ENCODE peak calls at places on chromosomes 7 and 10, in four cellular contexts. Q is endothelial cell of umbilical vein, Z is HCT116, V is suprapubic skin. G is an unnamed sample. For H3K4me1, the result is how much of the 10 kb centered on the place peaks cover.

GRCh38 chr10:23399701-23400144 is 39.2 kb upstream of the OTUD1 start:
- DNase-seq in Z (no peak), V (no peak), Q (no peak), G (peak)

GRCh38 chr7:70634610-70635068 is 497.3 kb upstream of the GALNT17 start:
- DNase-seq in Z (no peak), V (no peak), Q (no peak), G (no peak)

GRCh38 chr10:3231951-3232730 is 59.6 kb upstream of the PITRM1 start:
- DNase-seq in Z (no peak), V (no peak), Q (no peak), G (no peak)

GRCh38 chr7:100867796-100868485 is 754 bp downstream of the TRIP6 start:
- DNase-seq in Z (no peak), V (no peak), Q (no peak), G (no peak)

GRCh38 chr10:6279540-6280267 is 77.0 kb downstream of the PFKFB3 start:
- DNase-seq in V (no peak), Z (peak), Q (peak), G (no peak)

GRCh38 chr7:75649462-75649861 is 89.3 kb downstream of the HIP1 start:
- DNase-seq in V (no peak), Z (no peak), Q (peak), G (no peak)

GRCh38 chr10:69738071-69738470 is 63.6 kb upstream of the COL13A1 start:
- DNase-seq in Z (no peak), Q (no peak), V (no peak), G (no peak)

GRCh38 chr7:96931891-96932290 is 73.5 kb upstream of the DLX6 start:
- DNase-seq in V (no peak), Q (no peak), Z (no peak), G (no peak)

GRCh38 chr7:101172854-101173751 is 7.0 kb downstream of the NAT16 start:
- DNase-seq in Q (peak), V (no peak), Z (no peak), G (peak)

GRCh38 chr10:124701038-124701365 is 43.2 kb downstream of the FAM53B start:
- DNase-seq in V (no peak), Q (no peak), Z (no peak), G (no peak)

GRCh38 chr10:124699471-124700292 is 44.5 kb downstream of the FAM53B start:
- DNase-seq in Z (no peak), Q (no peak), V (no peak), G (no peak)

GRCh38 chr10:124700293-124701037 is 43.7 kb downstream of the FAM53B start:
- DNase-seq in V (no peak), Z (no peak), Q (no peak), G (no peak)

GRCh38 chr10:124701881-124702656 is 42.1 kb downstream of the FAM53B start:
- DNase-seq in V (no peak), Q (peak), Z (no peak), G (peak)

GRCh38 chr10:124701435-124701834 is 42.7 kb downstream of the FAM53B start:
- DNase-seq in V (no peak), Z (no peak), Q (peak), G (peak)
- H3K4me1 ChIP-seq in V (half or more), Z (under half), Q (under half), G (half or more)

GRCh38 chr10:116629340-116629739 is 8.6 kb downstream of the PNLIPRP2 start:
- DNase-seq in Z (no peak), Q (no peak), V (no peak), G (no peak)

GRCh38 chr10:116632831-116633600 is 12.3 kb downstream of the PNLIPRP2 start:
- DNase-seq in V (no peak), Q (no peak), Z (no peak), G (no peak)

GRCh38 chr10:116630020-116630419 is 9.3 kb downstream of the PNLIPRP2 start:
- DNase-seq in V (no peak), Z (no peak), Q (no peak), G (no peak)

GRCh38 chr10:116634126-116634975 is 13.6 kb downstream of the PNLIPRP2 start:
- DNase-seq in Z (peak), Q (no peak), V (no peak), G (no peak)

DNA sequence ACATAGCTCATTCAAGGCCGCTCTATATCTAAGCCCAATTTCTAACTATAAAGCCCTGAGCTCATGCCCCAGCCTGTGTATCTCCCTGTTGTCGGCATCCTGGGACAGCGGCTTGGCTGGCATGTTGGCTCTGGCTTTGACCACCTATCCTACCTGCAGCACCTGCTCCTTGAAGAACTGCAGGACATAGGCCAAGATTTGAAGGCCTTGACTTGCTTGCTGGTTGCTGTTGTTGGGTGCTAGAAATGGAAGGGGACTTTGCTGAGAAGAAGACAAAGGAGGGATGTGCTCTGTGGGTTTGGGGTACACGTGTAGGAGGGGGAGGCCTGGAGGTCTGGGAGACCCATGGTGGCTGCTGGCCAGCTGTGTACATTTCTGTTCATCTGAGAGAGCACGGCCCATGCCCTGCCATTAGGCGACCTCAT is 11.1 kb downstream of the PNLIPRP2 start:
- DNase-seq in V (no peak), Q (no peak), Z (no peak), G (peak)
- TF ChIP-seq POLR2A in V (no peak), Q (no peak), Z (no peak), G (no peak)

GRCh38 chr7:140214075-140214684 is 37.4 kb upstream of the KDM7A start:
- DNase-seq in Z (no peak), Q (no peak), V (no peak), G (peak)
- H3K4me1 ChIP-seq in Z (under half), Q (under half), V (under half), G (under half)

DNA sequence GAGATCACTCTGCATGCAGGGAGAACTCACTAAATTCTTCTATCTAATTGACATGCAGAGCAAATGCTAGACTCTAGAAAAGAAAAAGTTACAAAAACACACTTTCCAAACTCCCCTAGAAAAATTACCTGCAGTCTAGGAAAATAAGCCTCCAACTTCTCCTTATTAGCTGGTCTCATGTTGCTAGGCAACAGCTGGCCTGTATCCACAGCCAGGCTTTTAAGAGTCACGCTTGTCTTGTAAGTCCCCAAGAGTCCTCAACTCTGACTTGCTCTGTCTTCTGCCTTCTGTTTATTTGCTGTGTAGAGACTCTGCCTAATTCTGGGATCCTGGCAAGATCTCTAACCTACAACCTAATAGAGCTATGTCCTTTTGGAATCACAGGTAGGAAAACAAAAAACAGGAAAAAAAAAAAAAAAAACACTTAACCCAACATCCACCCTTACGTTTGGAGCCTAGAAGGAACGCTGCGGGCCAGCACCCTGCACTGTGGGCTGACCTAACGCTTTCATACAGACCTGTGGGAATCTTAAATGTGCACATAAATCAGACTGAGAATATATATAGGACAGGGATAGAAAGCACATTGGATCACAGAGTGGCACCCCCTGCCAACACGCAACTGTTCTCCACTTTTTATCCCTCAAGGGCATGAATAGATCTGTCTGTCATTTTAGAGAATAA is 117.0 kb upstream of the PTPRZ1 start:
- DNase-seq in V (no peak), Z (no peak), Q (no peak), G (no peak)
- TF ChIP-seq POLR2A in V (no peak), Z (no peak), Q (no peak), G (no peak)

GRCh38 chr7:46210467-46210866 is 289.4 kb upstream of the IGFBP3 start:
- DNase-seq in Q (no peak), V (no peak), Z (no peak), G (no peak)
- H3K4me1 ChIP-seq in Q (under half), V (under half), Z (under half), G (under half)

DNA sequence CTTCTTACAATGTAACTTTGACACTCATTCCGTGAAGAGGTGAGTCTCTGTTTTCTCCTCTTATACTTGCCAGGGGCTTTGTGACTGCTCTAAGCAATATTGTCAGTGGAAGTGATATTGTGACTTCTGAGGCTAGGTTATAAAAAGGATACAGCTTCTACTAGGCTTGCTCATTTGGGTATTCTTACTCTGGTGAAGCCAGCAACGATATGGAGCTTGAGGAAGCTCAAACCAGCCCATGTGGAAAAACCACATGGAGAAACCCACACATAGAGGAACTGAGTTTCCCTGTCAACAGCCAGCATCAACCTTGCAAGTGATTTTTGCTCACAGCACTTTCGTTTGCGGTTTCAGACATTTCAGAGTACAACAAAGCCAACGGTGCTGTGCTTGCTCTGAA is 149.6 kb upstream of the SEMA3E start:
- DNase-seq in V (no peak), Z (no peak), Q (no peak), G (no peak)
- TF ChIP-seq POLR2A in V (no peak), Z (no peak), Q (no peak), G (no peak)

DNA sequence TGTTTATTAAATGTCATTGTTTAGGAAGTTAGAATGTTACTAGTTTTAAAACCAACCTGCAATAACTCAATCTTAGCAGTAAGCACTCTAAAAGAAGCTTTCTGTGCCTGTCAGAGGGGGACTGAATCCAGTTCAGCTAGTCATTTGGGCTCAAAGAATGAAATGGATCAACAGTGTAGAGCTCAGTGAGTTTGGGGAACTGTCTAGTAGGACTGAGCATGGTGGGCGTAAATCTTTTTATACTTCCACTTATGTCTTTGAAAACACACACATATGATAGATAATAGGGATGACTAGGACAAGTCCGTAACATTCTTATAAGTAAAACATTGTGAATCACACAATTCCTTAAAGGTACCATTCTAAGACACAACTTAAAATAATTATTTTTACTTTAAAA is 11.5 kb downstream of the GSAP start:
- DNase-seq in Q (no peak), V (no peak), Z (no peak), G (no peak)
- H3K4me1 ChIP-seq in Q (under half), V (under half), Z (under half), G (under half)

DNA sequence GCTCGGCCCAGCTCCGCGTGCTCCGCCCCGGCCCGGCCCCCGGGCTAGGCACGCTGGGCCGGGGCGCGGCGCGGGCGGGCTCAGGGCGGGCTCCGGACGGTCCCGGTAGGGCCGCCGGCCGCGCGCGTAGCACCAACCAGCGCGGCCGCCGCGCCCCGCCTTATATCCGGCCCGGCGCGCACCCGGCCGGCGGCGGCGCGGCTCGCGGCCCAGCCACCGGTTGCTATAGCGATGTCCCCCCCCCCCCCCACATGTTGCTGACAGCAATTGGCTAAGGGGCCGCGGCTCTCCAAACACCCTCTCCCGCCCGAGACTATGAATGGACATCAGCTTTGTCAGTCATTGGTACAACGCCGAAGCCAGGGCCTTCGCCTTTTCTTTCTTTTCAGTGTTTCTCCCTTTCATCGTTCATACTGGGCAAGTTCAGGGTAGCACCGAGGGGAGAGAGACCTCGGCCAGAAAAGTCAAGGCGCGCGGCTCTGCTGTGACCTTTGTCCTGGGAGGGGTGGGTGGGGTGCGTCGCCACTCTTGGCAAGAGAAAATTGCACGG is 354.1 kb downstream of the DNAJB6 start:
- DNase-seq in Z (peak), V (peak), Q (peak), G (no peak)
- TF ChIP-seq POLR2A in Z (peak), V (no peak), Q (no peak), G (no peak)

DNA sequence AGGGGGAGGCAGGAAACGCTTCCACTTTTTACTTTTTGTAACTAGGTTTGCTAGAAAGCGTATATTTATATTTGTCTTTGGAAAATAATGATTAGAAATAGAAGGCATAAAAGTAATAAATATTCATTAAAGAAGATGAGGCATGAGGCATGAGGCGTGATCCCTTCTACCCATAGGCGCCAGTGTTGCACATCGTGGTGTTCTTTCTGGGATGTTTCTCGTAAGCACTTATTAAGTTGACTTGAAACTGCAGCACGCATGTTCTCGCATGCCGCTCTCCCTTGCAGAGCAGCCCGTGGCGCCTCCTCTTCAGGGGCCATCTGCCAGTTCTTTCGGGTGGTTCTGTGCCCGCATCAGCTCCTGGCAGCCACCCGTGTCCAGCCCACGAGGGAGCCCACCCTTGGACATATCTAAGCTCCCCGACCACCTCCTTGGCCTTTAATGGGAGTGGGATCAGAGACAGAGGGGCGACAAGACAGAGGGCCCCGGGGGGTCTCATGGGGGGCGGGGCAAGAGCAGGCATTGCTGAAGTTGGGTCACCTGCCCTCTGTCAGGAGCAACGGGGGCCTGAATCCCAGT is 28.5 kb upstream of the CSGALNACT2 start:
- DNase-seq in Z (no peak), V (no peak), Q (no peak), G (no peak)
- H3K4me1 ChIP-seq in Z (under half), V (under half), Q (under half), G (under half)

GRCh38 chr7:5526190-5527037 is 102.8 kb upstream of the TNRC18 start:
- DNase-seq in Z (no peak), V (no peak), Q (peak), G (peak)
- TF ChIP-seq POLR2A in Z (no peak), V (no peak), Q (peak), G (peak)

G was measured in adrenal gland.